ENCODE peak calls at places on chromosomes 6 and 20, in four cellular contexts. O is IMR-90, R is SK-N-SH, T is tibial artery. M is an unnamed sample.

GRCh38 chr6:22045261-22045912 is 251.4 kb downstream of the PRL start:
- DNase-seq in O (no peak), R (no peak), T (no peak), M (no peak)

GRCh38 chr6:35368038-35368887 is 25.9 kb downstream of the PPARD start:
- DNase-seq in O (peak), R (no peak), T (no peak), M (no peak)

GRCh38 chr6:138403324-138403800 is 661 bp upstream of the HEBP2 start:
- DNase-seq in O (no peak), R (peak), T (no peak), M (no peak)

GRCh38 chr6:107600936-107601335 is 111.0 kb downstream of the SOBP start:
- DNase-seq in O (peak), R (no peak), T (no peak), M (no peak)

GRCh38 chr6:98639236-98639635 is 195.1 kb upstream of the POU3F2 start:
- DNase-seq in O (no peak), R (no peak), T (no peak), M (no peak)

GRCh38 chr6:149854532-149854931 is 9.6 kb downstream of the LRP11 start:
- DNase-seq in O (no peak), R (no peak), T (no peak), M (no peak)

GRCh38 chr6:159067334-159067733 is 22.5 kb upstream of the TAGAP start:
- DNase-seq in O (no peak), R (no peak), T (no peak), M (no peak)

GRCh38 chr6:148317739-148318138 is 24.9 kb upstream of the SASH1 start:
- DNase-seq in O (no peak), R (no peak), T (no peak), M (no peak)

GRCh38 chr6:16600026-16600425 is 161.2 kb downstream of the ATXN1 start:
- DNase-seq in O (no peak), R (no peak), T (no peak), M (no peak)

GRCh38 chr6:148329568-148330299 is 12.9 kb upstream of the SASH1 start:
- DNase-seq in O (peak), R (no peak), T (no peak), M (peak)

GRCh38 chr6:169141706-169142705 is 111.6 kb downstream of the THBS2 start:
- DNase-seq in O (peak), R (no peak), T (peak), M (no peak)

GRCh38 chr6:50819527-50819905 is 845 bp downstream of the TFAP2B start:
- DNase-seq in O (no peak), R (no peak), T (no peak), M (no peak)

GRCh38 chr6:109612268-109612667 is 78.7 kb downstream of the AK9 start:
- DNase-seq in O (no peak), R (no peak), T (no peak), M (no peak)

GRCh38 chr20:49483018-49483705 is 694 bp upstream of the KCNB1 start:
- DNase-seq in O (no peak), R (peak), T (no peak), M (no peak)

GRCh38 chr6:1191141-1191630 is 120.7 kb upstream of the FOXQ1 start:
- DNase-seq in O (no peak), R (no peak), T (no peak), M (no peak)

GRCh38 chr20:36861875-36862801 is 13.8 kb upstream of the TLDC2 start:
- DNase-seq in O (peak), R (peak), T (peak), M (peak)

GRCh38 chr20:23138226-23138625 is 52.1 kb upstream of the CD93 start:
- DNase-seq in O (no peak), R (no peak), T (no peak), M (no peak)

GRCh38 chr20:23136893-23137745 is 51.0 kb upstream of the CD93 start:
- DNase-seq in O (no peak), R (no peak), T (peak), M (no peak)

GRCh38 chr20:23133560-23133998 is 47.5 kb upstream of the CD93 start:
- DNase-seq in O (no peak), R (no peak), T (no peak), M (no peak)

GRCh38 chr20:23132930-23133559 is 46.9 kb upstream of the CD93 start:
- DNase-seq in O (no peak), R (no peak), T (peak), M (no peak)

DNA sequence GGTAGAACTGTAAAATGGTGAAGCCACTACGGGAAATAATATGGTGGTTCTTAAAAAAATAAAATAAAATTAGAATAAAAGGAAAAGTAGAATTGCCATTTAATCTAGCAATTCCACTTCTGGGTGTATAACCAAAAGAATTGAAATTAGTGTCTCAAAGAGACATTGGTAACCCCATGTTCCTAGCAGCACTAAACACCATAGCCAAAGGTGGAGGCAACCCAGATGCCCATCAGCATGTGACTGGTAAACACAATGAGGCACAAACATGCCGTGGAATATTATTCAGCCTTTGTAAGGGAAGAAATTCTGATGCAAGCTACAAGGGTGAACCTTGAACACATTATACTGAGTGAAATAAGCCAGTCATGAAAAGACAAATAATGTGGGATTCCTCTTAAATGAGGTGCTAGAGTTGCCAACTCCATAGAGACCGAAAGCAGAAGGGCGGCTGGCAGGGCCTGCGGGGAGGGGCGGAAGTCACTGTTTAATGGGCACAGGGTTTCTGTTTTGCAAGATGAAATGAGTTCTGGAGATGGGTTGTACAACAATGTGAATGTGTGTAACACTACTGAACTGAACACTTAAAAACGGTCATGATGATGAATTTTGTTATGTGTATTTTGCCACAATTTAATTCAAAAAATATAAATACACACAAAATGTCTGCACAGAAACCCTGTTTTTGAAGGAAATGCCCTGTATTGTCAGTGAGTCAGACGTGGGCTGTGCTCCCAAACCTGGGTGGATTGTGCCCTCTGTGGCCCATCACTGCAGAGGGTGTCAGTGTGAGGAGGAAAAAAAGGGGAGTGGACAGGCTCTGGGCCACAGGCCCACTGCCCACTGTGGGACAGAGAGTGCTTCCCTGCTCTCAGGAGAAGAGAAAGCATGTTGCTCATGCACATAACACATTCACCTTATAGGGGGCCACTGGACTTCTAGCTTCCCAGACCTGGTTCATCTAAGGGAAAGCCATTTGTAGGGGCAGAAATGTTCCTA is 49.6 kb upstream of the CD93 start:
- DNase-seq in O (no peak), R (no peak), T (peak), M (no peak)
- H3K27ac ChIP-seq in O (no peak), R (no peak), T (no peak), M (no peak)

DNA sequence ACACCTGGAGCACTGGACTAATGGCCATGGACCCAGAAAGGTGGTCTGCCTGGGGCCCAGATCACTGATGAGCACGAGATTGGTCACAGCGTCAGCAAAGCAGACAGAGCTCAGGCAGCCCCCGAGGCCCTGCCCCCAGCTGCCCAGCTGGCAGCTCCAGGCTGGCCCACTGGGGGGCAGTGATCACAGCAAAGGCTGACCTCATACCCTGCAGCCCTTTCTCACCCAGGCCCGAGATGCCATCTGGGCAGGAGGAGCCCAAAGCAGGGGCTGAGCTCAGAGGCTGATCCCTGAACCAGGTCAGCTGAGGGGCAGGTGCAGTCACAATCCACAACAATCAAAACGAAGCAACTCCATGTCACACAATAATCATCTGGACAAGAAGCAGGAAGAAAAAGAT is 4.1 kb downstream of the MAP1LC3A start:
- DNase-seq in O (peak), R (peak), T (no peak), M (no peak)
- TF ChIP-seq CTCF in O (peak), R (peak), T (no peak), M (no peak)

DNA sequence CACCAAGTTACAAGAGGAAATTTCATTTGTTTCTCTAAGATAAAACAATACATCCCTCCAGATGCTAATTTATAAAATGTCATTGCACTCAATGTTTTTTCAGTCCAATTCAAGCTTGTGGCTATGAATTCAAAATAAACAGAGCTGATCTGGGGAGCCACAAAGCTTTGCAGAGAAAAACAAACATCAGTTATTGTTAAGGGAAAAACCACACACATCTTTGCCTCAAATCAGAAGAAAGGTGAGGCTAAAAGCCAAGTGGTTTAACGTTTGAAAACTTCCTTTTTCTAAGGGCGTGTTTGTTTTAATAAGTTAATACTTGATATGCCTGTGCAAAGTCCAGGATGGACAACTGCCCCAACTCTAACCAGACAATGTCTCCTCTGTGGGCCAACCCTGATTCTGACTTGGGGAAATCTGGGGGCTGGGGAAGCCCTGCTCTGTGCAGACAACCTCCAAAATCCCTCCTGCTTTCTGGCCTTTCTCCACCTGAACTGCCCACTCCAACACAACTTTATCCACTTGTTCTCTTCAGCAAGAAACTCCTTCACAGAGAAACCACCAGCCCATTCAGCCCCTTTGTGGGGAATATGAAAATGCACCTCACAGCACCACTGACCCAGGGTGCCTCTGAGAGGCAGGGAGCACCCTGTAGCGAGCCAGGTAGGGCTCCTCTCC is 44.6 kb upstream of the NT5E start:
- DNase-seq in O (peak), R (no peak), T (no peak), M (no peak)
- H3K27ac ChIP-seq in O (peak), R (peak), T (peak), M (peak)

GRCh38 chr20:56995635-56996075 is 270.8 kb downstream of the BMP7 start:
- DNase-seq in O (no peak), R (peak), T (no peak), M (no peak)
- TF ChIP-seq CTCF in O (peak), R (peak), T (no peak), M (no peak)

DNA sequence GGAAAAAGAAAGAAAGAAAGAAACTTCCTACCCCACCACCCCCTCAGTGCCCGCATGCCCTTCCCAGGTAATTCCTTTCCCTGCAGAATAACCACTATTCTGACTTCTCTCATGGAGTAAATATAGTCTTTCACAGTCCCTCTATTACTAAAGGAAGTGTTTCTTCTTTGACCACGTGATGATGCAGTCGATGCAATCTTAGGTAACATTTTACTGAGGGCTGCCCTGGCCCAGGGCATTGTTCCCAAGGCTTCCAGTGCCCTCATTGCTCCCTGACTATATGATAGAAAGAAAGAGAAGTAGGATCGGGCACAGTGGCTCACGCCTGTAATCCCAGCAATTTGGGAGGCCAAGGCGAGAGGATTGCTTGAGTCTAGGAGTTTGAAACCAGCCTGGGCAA is 29.1 kb downstream of the ARHGAP40 start:
- DNase-seq in O (no peak), R (no peak), T (no peak), M (no peak)
- H3K27ac ChIP-seq in O (no peak), R (no peak), T (no peak), M (no peak)

DNA sequence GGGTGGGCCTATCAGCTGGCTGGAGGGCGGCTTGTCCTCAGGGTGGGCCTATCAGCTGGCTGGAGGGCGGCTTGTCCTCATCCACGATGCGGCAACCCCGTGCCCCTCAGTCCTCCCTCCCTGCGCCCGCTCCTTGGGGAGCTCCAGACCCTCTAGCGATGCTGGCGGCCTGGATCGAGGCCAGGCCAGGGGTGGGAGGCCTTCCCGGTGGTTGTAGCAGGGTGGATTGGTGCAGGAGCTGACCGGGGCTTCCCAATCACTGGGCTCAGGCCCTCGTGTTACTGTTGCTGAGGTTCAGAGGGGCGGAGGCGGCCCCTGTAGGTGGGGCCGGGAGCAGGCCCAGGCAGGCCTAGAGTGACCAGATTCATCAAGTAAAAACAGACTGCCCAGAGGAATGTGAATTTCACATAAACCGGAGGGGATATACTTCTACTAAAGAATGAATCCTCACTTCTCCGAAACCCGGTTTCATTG is 8.8 kb downstream of the SLC17A9 start:
- DNase-seq in O (no peak), R (peak), T (no peak), M (no peak)
- TF ChIP-seq CTCF in O (no peak), R (no peak), T (no peak), M (no peak)

GRCh38 chr20:34704177-34705007 is at the start of gene TP53INP2:
- DNase-seq in O (peak), R (peak), T (peak), M (peak)

GRCh38 chr20:34705383-34706021 is 1.4 kb downstream of the TP53INP2 start:
- DNase-seq in O (peak), R (no peak), T (no peak), M (no peak)

GRCh38 chr20:34706912-34707784 is 3.0 kb downstream of the TP53INP2 start:
- DNase-seq in O (no peak), R (no peak), T (no peak), M (no peak)

GRCh38 chr20:34705008-34705382 is 851 bp downstream of the TP53INP2 start:
- DNase-seq in O (no peak), R (no peak), T (no peak), M (no peak)

DNA sequence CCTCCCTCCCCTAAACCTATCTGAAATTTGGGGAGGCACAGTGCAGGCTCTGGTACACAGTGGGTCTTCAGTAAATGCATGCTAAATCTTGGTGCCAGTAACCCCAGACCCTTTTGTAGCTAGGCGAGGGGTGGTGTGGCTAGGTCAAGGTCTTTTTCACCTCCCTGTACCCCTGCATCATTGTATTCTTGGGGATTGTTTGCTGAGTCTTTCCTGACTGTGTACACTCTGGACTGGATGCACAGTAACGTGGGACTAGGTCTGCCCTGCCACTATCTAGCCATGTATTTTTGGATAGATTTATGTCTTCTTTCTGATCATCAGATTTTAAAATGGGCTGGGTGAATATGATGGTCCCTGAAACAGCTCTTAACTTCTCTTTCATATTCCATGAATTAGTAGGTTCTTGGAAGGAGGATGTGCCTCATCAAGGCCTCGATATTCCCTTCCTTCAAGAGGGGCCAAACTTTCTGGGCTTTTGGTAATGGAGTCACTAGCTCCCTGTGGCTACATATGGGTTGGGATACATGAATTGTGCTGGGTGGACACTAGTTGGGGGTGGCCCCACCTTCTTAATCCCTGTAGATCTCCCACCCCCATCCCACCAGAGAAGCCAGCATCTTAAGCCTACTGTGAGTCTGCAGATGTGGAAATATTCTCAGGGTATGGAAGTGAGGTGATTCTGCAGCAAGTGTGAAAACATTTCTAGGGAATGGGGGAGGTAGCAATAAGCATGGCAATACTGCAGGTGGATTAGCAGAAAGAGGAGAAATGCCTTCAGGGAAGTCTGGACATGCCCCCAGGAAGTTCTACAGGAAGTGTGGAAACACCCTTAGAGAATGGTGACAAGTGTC is 2.1 kb downstream of the TP53INP2 start:
- DNase-seq in O (no peak), R (no peak), T (no peak), M (no peak)
- H3K27ac ChIP-seq in O (no peak), R (no peak), T (peak), M (peak)

DNA sequence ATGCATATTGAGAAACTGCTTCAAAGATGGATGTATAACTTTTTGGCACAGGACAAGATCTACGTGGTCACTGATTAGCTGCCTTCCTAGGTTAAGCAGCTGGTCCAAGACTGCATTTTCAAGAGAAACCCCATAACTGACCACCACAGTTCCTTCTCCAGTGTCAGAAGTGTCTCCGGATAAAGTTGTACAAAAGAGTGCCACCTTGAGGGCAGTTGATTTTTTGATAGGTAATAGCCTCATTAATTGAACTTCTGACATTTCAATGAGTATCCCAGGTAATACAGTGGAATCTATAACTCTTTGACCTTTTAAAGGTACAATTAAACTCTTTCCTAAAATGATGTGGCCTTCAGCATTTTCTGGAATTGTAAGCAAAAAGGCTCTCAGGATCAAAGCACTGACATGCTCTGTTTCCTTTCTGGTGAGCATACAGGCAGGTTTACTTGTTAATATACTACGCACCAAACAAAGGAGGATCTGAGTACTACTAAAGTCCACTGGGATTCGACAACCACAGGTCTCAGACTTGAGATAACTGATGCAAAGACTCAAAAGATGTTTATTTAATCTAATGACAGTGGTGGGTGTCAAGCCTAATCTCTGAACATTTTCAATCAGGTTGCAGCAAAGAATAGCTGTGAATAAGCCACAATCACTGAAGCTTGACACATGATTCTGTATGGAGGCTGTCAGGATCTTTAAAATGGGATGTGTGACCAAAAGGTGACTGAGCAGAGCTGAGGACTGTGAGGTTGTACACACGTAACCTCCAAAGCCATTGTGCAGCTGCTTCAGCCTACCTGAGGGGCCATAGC is 21.2 kb downstream of the MKKS start:
- DNase-seq in O (no peak), R (no peak), T (no peak), M (no peak)
- TF ChIP-seq CTCF in O (peak), R (peak), T (no peak), M (no peak)

M was measured in ascending aorta.